ENCODE peak calls at places on chromosomes 4 and X, in nine cellular contexts. K is Caco-2, G is BJ, U is thoracic aorta, Y is fibroblast of the aortic adventitia, L is RWPE2, H is prostate gland, Q is colonic mucosa, M is HFF-Myc. R is an unnamed sample.

GRCh38 chr4:120517966-120518365 is 404.6 kb downstream of the PRDM5 start:
- DNase-seq in G (peak; percentile 53), M (peak; percentile 66), L (no peak), H (peak; percentile 7), K (peak; percentile 25), U (peak; percentile 10), Q (peak; percentile 56), Y (peak; percentile 97), R (no peak)

GRCh38 chr4:90883519-90883918 is 756.3 kb downstream of the CCSER1 start:
- DNase-seq in Y (no peak), H (no peak), G (no peak), K (no peak), M (no peak), L (no peak), U (no peak), Q (no peak), R (no peak)

GRCh38 chr4:121697626-121698025 is 846 bp upstream of the ANXA5 start:
- DNase-seq in M (no peak), Y (no peak), L (no peak), Q (no peak), U (no peak), K (no peak), G (no peak), H (no peak), R (no peak)

GRCh38 chr4:16706251-16706650 is 192.2 kb downstream of the LDB2 start:
- DNase-seq in U (no peak), K (no peak), M (no peak), L (no peak), H (no peak), G (no peak), Y (no peak), Q (no peak), R (no peak)

GRCh38 chr4:167989815-167990214 is 102.5 kb upstream of the ANXA10 start:
- DNase-seq in L (no peak), Q (no peak), G (no peak), U (no peak), M (no peak), H (no peak), K (no peak), Y (peak; percentile 56), R (no peak)

GRCh38 chr4:112702892-112703291 is 65.9 kb downstream of the LARP7 start:
- DNase-seq in H (no peak), Q (no peak), U (no peak), Y (no peak), M (no peak), K (no peak), L (no peak), G (no peak), R (no peak)

GRCh38 chrX:101230636-101231035 is 11.1 kb downstream of the DRP2 start:
- DNase-seq in Y (no peak), U (no peak), L (no peak), H (no peak), K (no peak), M (no peak), G (no peak), Q (no peak), R (no peak)

GRCh38 chr4:98232202-98232601 is 29.0 kb upstream of the RAP1GDS1 start:
- DNase-seq in L (no peak), M (peak; percentile 1), U (no peak), Y (peak; percentile 9), H (no peak), K (no peak), G (no peak), Q (no peak), R (no peak)

GRCh38 chrX:48578661-48579128 is 4.4 kb downstream of the RBM3 start:
- DNase-seq in M (no peak), Y (peak; percentile 16), K (peak; percentile 14), Q (no peak), L (no peak), G (no peak), H (no peak), U (no peak), R (no peak)

GRCh38 chr4:7336732-7337131 is 98.0 kb downstream of the PSAPL1 start:
- DNase-seq in G (no peak), Q (no peak), K (no peak), H (no peak), Y (no peak), U (no peak), M (no peak), L (no peak), R (no peak)

GRCh38 chr4:121375262-121375661 is 5.6 kb downstream of the QRFPR start:
- DNase-seq in H (no peak), M (no peak), Q (no peak), L (no peak), Y (peak; percentile 66), U (no peak), K (no peak), G (no peak), R (no peak)

GRCh38 chr4:69830529-69831269 is 29.2 kb downstream of the SULT1E1 start:
- DNase-seq in Y (peak; percentile 65), H (peak; percentile 50), Q (peak; percentile 71), U (no peak), M (peak; percentile 21), K (peak; percentile 67), L (no peak), G (no peak), R (no peak)

GRCh38 chr4:151801547-151802516 is 41.0 kb upstream of the GATB start:
- DNase-seq in U (no peak), G (no peak), Y (peak; percentile 46), L (no peak), H (peak; percentile 5), Q (peak; percentile 39), K (peak; percentile 66), M (no peak), R (peak; percentile 59)

GRCh38 chrX:153944140-153944799 is at the start of gene RENBP:
- DNase-seq in G (no peak), Q (no peak), Y (no peak), L (no peak), K (no peak), U (no peak), H (no peak), M (no peak), R (peak; percentile 85)

GRCh38 chr4:154497901-154498300 is 6.3 kb upstream of the DCHS2 start:
- DNase-seq in Y (peak; percentile 9), Q (no peak), K (no peak), U (no peak), L (no peak), G (no peak), H (no peak), M (no peak), R (no peak)

GRCh38 chrX:103817502-103817901 is 14.6 kb downstream of the RAB9B start:
- DNase-seq in Q (peak; percentile 41), K (peak; percentile 54), L (no peak), M (peak; percentile 25), G (no peak), H (peak; percentile 33), U (no peak), Y (peak; percentile 63), R (no peak)

GRCh38 chr4:108072300-108072699 is 82.6 kb downstream of the HADH start:
- DNase-seq in Y (no peak), G (no peak), U (no peak), K (no peak), H (no peak), M (no peak), Q (peak; percentile 49), L (no peak), R (no peak)

GRCh38 chr4:114694770-114695169 is 96.2 kb downstream of the UGT8 start:
- DNase-seq in H (no peak), U (no peak), L (no peak), K (peak; percentile 12), Q (no peak), G (peak; percentile 2), Y (peak; percentile 49), M (peak; percentile 3), R (no peak)

DNA sequence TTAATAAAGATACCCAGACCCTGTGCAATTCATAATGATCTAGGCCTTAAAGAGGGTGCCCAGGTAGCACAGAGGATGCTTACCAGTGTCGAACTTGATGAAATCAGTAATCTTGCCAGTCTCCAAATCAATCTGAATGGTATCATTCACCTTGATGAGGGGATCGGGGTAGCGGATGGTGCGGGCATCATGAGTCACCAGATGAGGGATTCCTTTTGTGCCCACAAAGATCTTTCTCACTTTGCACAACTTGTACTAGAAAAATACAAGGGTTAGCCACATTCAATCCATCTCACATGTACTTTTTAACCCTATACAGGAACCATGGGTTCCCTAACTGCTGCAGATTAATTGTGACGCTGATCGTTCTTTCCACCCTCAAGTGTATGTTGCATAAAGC is 3.3 kb downstream of the RPS4X start:
- DNase-seq in G (no peak), H (no peak), K (no peak), Q (no peak), Y (no peak), L (no peak), M (no peak), U (no peak), R (no peak)
- H3K4me3 ChIP-seq in G (no peak overlapping the region), H (no peak overlapping the region), K (no peak overlapping the region), Q (no peak overlapping the region), Y (no peak overlapping the region), L (no peak overlapping the region), M (peak overlapping the region; percentile 83), U (no peak overlapping the region), R (no peak overlapping the region)

GRCh38 chr4:122765702-122766352 is 33.3 kb downstream of the BBS12 start:
- DNase-seq in M (peak; percentile 66), G (peak; percentile 76), K (no peak), Q (no peak), Y (peak; percentile 93), U (peak; percentile 11), L (no peak), H (no peak), R (no peak)

GRCh38 chr4:122764071-122764807 is 31.7 kb downstream of the BBS12 start:
- DNase-seq in K (no peak), G (no peak), Y (peak; percentile 79), L (no peak), Q (no peak), H (no peak), M (peak; percentile 54), U (no peak), R (no peak)

GRCh38 chr4:122766353-122766705 is 33.8 kb downstream of the BBS12 start:
- DNase-seq in Y (no peak), K (no peak), G (no peak), H (no peak), L (no peak), Q (no peak), U (no peak), M (no peak), R (no peak)

GRCh38 chr4:122762966-122763716 is 30.6 kb downstream of the BBS12 start:
- DNase-seq in H (no peak), Y (no peak), Q (no peak), M (peak; percentile 82), K (no peak), U (no peak), L (no peak), G (no peak), R (no peak)

GRCh38 chr4:122764808-122765189 is 32.3 kb downstream of the BBS12 start:
- DNase-seq in K (no peak), M (no peak), L (no peak), Y (peak; percentile 97), U (no peak), G (peak; percentile 77), Q (no peak), H (no peak), R (no peak)
- H3K4me3 ChIP-seq in K (no peak overlapping the region), M (no peak overlapping the region), L (no peak overlapping the region), Y (no peak overlapping the region), U (no peak overlapping the region), G (no peak overlapping the region), Q (no peak overlapping the region), H (no peak overlapping the region), R (no peak overlapping the region)

GRCh38 chrX:74550295-74550802 is 64.1 kb downstream of the RLIM start:
- DNase-seq in Q (peak; percentile 84), M (peak; percentile 24), Y (peak; percentile 72), U (peak; percentile 17), G (no peak), L (peak; percentile 57), H (peak; percentile 64), K (peak; percentile 80), R (peak; percentile 93)
- H3K4me3 ChIP-seq in Q (no peak overlapping the region), M (no peak overlapping the region), Y (peak overlapping the region; percentile 7), U (peak overlapping the region; percentile 48), G (no peak overlapping the region), L (no peak overlapping the region), H (no peak overlapping the region), K (no peak overlapping the region), R (peak overlapping the region; percentile 15)

GRCh38 chr4:85475631-85476233 is 782 bp downstream of the ARHGAP24 start:
- DNase-seq in Q (peak; percentile 28), M (no peak), L (no peak), H (no peak), K (no peak), G (no peak), U (no peak), Y (peak; percentile 39), R (peak; percentile 32)
- H3K4me3 ChIP-seq in Q (peak overlapping the region; percentile 47), M (peak overlapping the region; percentile 69), L (peak overlapping the region; percentile 41), H (peak overlapping the region; percentile 46), K (peak overlapping the region; percentile 45), G (peak overlapping the region; percentile 62), U (peak overlapping the region; percentile 76), Y (peak overlapping the region; percentile 78), R (peak overlapping the region; percentile 89)